ENCODE peak calls at places on chromosomes 1 and 21, in five cellular contexts. Z, U, R, M and O are unnamed samples.

GRCh38 chr1:10724948-10725852 is 71.2 kb downstream of the CASZ1 start:
- DNase-seq in M (no peak), Z (no peak), R (peak), U (no peak), O (no peak)

GRCh38 chr21:29578306-29578705 is 279.6 kb downstream of the BACH1 start:
- DNase-seq in M (no peak), U (no peak), Z (no peak), R (no peak), O (no peak)

GRCh38 chr1:85495556-85495955 is 30.6 kb upstream of the DDAH1 start:
- DNase-seq in U (peak), R (peak), Z (peak), M (no peak), O (no peak)

GRCh38 chr1:182357913-182358312 is 33.7 kb downstream of the GLUL start:
- DNase-seq in M (no peak), Z (no peak), R (no peak), U (no peak), O (no peak)

GRCh38 chr1:233393084-233393840 is 65.7 kb downstream of the MAP3K21 start:
- DNase-seq in U (no peak), Z (no peak), R (no peak), M (no peak), O (no peak)

GRCh38 chr1:216193839-216194443 is 229.3 kb downstream of the USH2A start:
- DNase-seq in U (no peak), M (no peak), Z (no peak), R (no peak), O (no peak)

GRCh38 chr1:156151093-156151688 is 2.2 kb upstream of the SEMA4A start:
- DNase-seq in R (no peak), Z (no peak), U (peak), M (peak), O (no peak)

GRCh38 chr1:111202366-111202706 is 1.9 kb upstream of the DENND2D start:
- DNase-seq in R (no peak), U (no peak), Z (no peak), M (no peak), O (no peak)

GRCh38 chr1:11157867-11158266 is 31.3 kb upstream of the ANGPTL7 start:
- DNase-seq in M (no peak), U (no peak), Z (no peak), R (no peak), O (no peak)

GRCh38 chr1:67840449-67840848 is 7.2 kb upstream of the GNG12 start:
- DNase-seq in Z (no peak), U (peak), R (no peak), M (no peak), O (peak)

GRCh38 chr1:107430540-107431228 is 289.8 kb downstream of the NTNG1 start:
- DNase-seq in Z (peak), U (peak), M (peak), R (no peak), O (peak)

GRCh38 chr1:200564319-200564718 is 56.2 kb downstream of the KIF14 start:
- DNase-seq in U (no peak), R (no peak), M (no peak), Z (no peak), O (no peak)

GRCh38 chr1:17289756-17290155 is 18.2 kb upstream of the PADI4 start:
- DNase-seq in M (no peak), Z (no peak), R (no peak), U (peak), O (no peak)

GRCh38 chr1:39735731-39736130 is 3.0 kb upstream of the PPIE start:
- DNase-seq in R (no peak), U (no peak), Z (no peak), M (no peak), O (no peak)

GRCh38 chr1:37096523-37096922 is 62.2 kb upstream of the GRIK3 start:
- DNase-seq in U (no peak), R (no peak), Z (peak), M (peak), O (no peak)

GRCh38 chr1:112285311-112285710 is 110.7 kb upstream of the CTTNBP2NL start:
- DNase-seq in R (no peak), Z (no peak), M (no peak), U (no peak), O (no peak)

GRCh38 chr1:233907139-233907538 is 2.7 kb downstream of the SLC35F3 start:
- DNase-seq in M (no peak), Z (no peak), R (no peak), U (no peak), O (no peak)

GRCh38 chr1:47827032-47827585 is 170.1 kb downstream of the TRABD2B start:
- DNase-seq in Z (no peak), R (no peak), U (no peak), M (no peak), O (no peak)

GRCh38 chr1:1092149-1092855 is 18.2 kb upstream of the RNF223 start:
- DNase-seq in R (peak), M (no peak), U (no peak), Z (no peak), O (no peak)

GRCh38 chr1:76830373-76830772 is 36.9 kb upstream of the ST6GALNAC5 start:
- DNase-seq in Z (no peak), M (no peak), R (no peak), U (no peak), O (no peak)

GRCh38 chr1:72845342-72845741 is 563.0 kb upstream of the NEGR1 start:
- DNase-seq in M (no peak), U (peak), Z (no peak), R (no peak), O (no peak)

GRCh38 chr21:44349847-44350772 is 3.3 kb upstream of the TRPM2 start:
- DNase-seq in M (no peak), R (no peak), Z (no peak), U (no peak), O (no peak)

GRCh38 chr21:33069994-33070811 is at the start of gene OLIG1:
- DNase-seq in M (no peak), R (peak), Z (peak), U (no peak), O (no peak)

GRCh38 chr1:66752000-66752592 is at the start of gene DYNLT5:
- DNase-seq in M (no peak), Z (no peak), U (peak), R (peak), O (no peak)

GRCh38 chr1:154253671-154254070 is 18.8 kb upstream of the HAX1 start:
- DNase-seq in U (no peak), Z (no peak), M (no peak), R (no peak), O (no peak)

GRCh38 chr1:231691618-231692259 is 65.1 kb downstream of the DISC1 start:
- DNase-seq in U (peak), Z (peak), M (no peak), R (no peak), O (no peak)

GRCh38 chr1:162458206-162458605 is 39.4 kb upstream of the UHMK1 start:
- DNase-seq in U (no peak), M (no peak), R (no peak), Z (no peak), O (no peak)

GRCh38 chr1:22628698-22629444 is 7.6 kb upstream of the C1QA start:
- DNase-seq in M (no peak), Z (no peak), R (no peak), U (no peak), O (no peak)

GRCh38 chr1:183143576-183144315 is 42.3 kb upstream of the LAMC2 start:
- DNase-seq in U (no peak), M (no peak), R (no peak), Z (no peak), O (no peak)

GRCh38 chr21:20253261-20253660 is 744.9 kb upstream of the NCAM2 start:
- DNase-seq in Z (no peak), U (no peak), R (no peak), M (no peak), O (no peak)

GRCh38 chr1:212453156-212453857 is 20.6 kb downstream of the NENF start:
- DNase-seq in U (no peak), Z (no peak), R (no peak), M (no peak), O (no peak)

GRCh38 chr1:56472860-56473259 is 106.5 kb downstream of the PLPP3 start:
- DNase-seq in M (peak), Z (no peak), R (no peak), U (no peak), O (no peak)

GRCh38 chr1:204377800-204378608 is 18.3 kb upstream of the PLEKHA6 start:
- DNase-seq in U (no peak), R (peak), Z (peak), M (no peak), O (no peak)

GRCh38 chr1:204382714-204383083 is 23.0 kb upstream of the PLEKHA6 start:
- DNase-seq in Z (no peak), M (no peak), R (no peak), U (no peak), O (no peak)

GRCh38 chr1:204380293-204380831 is 20.6 kb upstream of the PLEKHA6 start:
- DNase-seq in M (no peak), R (no peak), Z (no peak), U (no peak), O (no peak)

DNA sequence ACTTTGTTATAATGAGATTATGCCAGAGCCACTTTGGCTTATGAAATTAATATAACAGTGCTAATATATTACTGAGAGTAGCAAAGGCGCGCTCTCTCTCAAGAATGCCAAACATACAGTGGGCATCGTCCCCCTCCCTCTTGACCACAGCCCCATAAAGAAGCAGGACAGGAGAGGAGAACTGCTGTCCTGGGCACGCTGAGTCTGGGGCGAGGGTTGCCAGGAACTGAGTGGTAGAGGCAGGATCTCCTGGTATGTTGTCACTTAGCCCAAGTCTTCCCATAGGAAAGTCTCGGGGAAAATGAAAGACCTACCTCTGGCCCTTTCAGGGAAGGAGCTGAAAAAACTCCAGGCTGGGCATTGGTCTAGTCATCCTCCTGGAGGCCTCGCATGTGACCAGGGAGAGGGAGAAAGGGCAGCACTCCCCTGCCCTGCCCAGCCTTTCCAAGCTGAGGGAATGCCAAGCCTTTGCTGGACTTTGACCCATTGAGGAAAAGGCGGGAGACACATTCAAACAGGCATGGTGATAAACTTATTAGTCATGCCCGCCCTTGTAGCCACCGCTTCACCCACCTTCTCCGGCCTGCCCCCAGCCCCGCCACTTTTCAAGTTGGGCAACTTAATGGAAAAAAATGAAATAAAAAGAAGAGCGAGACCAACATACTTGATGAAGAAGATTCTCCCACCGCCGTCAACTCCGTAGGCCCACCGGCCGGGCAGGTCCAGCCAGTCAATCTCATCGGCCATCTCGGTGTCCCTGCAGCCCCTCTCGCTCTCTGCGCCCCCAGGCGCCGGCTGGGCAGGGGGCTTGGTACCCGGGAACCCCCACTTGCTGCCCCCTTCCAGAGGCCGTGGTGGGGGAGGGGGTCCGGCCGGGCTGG is 17.4 kb upstream of the PLEKHA6 start:
- DNase-seq in U (no peak), R (no peak), Z (peak), M (no peak), O (no peak)
- H3K4me3 ChIP-seq in U (no peak), R (peak), Z (peak), M (no peak), O (peak)

DNA sequence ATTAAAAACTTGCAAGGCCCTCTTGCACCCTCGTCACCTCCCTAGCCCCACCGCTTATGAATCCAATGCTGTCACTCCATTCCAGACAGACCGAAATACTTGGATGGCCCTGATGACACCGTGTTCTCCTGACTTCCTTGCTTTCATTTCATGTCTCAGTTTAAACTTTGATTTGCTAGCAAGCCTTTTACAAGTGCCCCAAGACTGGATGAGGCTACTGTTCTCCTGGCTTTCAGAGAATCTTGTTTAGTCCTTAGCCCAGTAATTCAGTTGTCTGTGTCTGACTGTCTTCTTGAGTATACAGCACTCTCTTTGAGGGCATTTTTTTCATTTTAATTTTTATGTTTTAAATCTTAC is 824 bp upstream of the IFI44L start:
- DNase-seq in Z (no peak), R (no peak), U (peak), M (no peak), O (no peak)
- H3K4me3 ChIP-seq in Z (no peak), R (peak), U (no peak), M (no peak), O (peak)

GRCh38 chr1:83102630-83103071 is 896.3 kb downstream of the TTLL7 start:
- DNase-seq in Z (no peak), U (peak), M (no peak), R (no peak), O (no peak)
- H3K4me3 ChIP-seq in Z (no peak), U (no peak), M (no peak), R (no peak), O (no peak)

GRCh38 chr1:244231193-244231571 is 180.1 kb downstream of the ZBTB18 start:
- DNase-seq in R (no peak), Z (no peak), U (no peak), M (no peak), O (no peak)
- H3K4me3 ChIP-seq in R (peak), Z (peak), U (peak), M (no peak), O (no peak)

DNA sequence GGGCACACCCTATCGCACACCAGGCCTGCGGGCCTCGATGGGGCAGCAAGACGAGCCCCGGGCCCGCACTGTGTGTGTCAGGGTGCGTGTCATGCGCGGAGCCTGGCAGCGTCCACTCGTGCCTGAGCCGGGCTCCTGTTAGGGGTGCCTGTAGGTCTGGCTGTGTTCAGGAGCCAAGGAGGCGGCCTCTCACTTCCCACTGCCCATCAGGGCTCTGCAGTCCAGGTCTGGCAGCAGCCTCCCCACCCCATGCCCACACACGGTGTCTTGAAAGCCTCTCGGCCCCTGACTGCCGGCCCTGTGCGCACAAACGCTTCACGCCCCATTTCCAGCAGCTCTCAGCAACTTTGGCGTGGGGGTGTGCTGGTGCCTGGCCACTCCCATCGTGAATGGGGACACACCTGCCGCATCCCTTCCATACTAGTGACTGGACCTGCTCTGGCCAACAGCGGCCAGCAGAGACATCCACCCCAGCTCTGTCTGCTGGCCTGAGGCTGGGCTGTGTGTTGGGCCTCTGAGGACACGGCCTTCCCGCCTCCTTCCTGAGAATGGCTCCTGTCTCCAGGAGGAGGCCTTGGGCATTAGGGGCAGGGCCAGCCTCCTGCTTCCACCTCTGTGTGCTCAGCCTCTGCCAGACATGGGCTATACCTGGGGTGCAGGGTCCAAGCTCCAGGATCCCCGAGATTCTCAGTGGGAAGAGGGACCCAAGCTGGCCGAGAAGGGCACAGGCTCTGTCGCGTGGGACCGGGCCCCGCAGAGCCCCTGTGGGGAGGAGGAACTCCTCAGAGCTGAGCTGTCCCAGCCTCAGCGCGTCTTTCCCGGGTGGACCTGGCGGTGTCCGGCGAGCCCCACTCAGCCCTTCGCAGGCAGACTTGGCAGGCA is 41.8 kb upstream of the ACTRT2 start:
- DNase-seq in R (peak), U (no peak), M (no peak), Z (no peak), O (no peak)
- H3K4me3 ChIP-seq in R (no peak), U (no peak), M (no peak), Z (no peak), O (no peak)

GRCh38 chr1:172960454-172961208 is 90.1 kb downstream of the TNFSF18 start:
- DNase-seq in R (no peak), M (no peak), Z (no peak), U (no peak), O (no peak)
- H3K4me3 ChIP-seq in R (no peak), M (no peak), Z (no peak), U (no peak), O (no peak)

GRCh38 chr1:213982814-213983588 is 4.8 kb upstream of the PROX1 start:
- DNase-seq in R (no peak), M (no peak), U (no peak), Z (no peak), O (no peak)
- H3K4me3 ChIP-seq in R (peak), M (no peak), U (peak), Z (peak), O (no peak)

DNA sequence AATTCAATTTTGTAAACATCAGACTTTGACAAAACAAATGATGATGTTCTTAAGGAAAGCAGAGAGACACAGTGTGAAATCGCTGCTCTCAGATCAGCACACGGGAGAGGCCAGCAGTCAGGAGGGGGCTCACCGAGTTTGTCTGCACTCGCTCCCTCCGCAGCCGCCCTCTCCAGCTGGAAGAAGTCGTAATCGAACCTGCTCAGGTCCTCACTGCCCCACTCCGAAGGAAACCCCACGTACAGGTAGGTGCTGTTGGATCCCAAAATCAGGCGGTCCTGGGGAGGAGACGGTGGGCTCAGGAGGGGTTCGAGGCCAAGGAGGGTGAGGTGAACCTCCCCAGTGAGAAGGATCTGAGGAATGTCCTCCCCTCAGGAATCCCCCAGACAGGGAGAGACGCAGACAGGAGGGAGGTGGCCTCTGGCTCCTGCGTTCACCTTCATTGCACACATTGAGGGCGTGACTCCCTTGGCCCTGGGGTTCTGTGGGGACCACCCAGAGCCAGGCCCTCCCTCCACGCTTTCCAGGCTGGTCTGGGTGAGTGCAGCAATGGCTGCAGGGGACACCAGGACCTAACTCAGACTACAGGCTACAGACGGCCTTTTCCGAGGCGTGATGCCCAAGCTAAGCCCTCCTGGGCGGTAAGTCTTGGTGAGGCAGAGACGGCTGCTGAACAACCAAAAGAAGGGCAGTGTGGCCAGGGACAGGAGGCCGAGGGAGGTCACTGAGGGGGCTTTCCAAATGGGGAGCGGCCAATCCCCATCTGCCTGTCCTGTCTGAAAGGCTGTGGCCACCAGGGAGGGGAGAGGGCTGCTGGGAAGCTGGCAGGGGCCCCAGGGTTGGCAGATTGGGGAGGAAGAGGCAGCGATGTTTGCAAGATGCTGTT is 65.5 kb downstream of the SCCPDH start:
- DNase-seq in U (no peak), Z (no peak), M (no peak), R (no peak), O (no peak)
- H3K4me3 ChIP-seq in U (no peak), Z (no peak), M (no peak), R (peak), O (no peak)

GRCh38 chr1:75615664-75616435 is 4.9 kb upstream of the SLC44A5 start:
- DNase-seq in M (no peak), U (no peak), R (peak), Z (peak), O (no peak)
- H3K4me3 ChIP-seq in M (no peak), U (peak), R (peak), Z (peak), O (peak)

GRCh38 chr1:60621524-60621923 is 460.8 kb upstream of the NFIA start:
- DNase-seq in U (peak), R (no peak), Z (no peak), M (no peak), O (no peak)
- H3K4me3 ChIP-seq in U (no peak), R (no peak), Z (no peak), M (no peak), O (no peak)